ENCODE peak calls at places on chromosome 10, in five cellular contexts. R, X, M, F and H are unnamed samples.

GRCh38 chr10:68628576-68629127 is 68.5 kb downstream of the TET1 start:
- DNase-seq in F (peak), M (no peak), X (no peak), R (no peak), H (no peak)

GRCh38 chr10:124318811-124319210 is 99.9 kb downstream of the OAT start:
- DNase-seq in X (no peak), F (no peak), R (no peak), M (no peak), H (no peak)

GRCh38 chr10:48612241-48612943 is 7.5 kb upstream of the ARHGAP22 start:
- DNase-seq in M (no peak), X (no peak), F (no peak), R (no peak), H (no peak)

GRCh38 chr10:122877264-122877663 is 2.1 kb downstream of the FAM24B start:
- DNase-seq in X (no peak), R (no peak), M (no peak), F (no peak), H (no peak)

GRCh38 chr10:1290071-1290471 is 233.9 kb downstream of the WDR37 start:
- DNase-seq in M (no peak), F (no peak), X (no peak), R (no peak), H (no peak)

GRCh38 chr10:68526634-68527132 is 640 bp downstream of the SLC25A16 start:
- DNase-seq in R (no peak), F (no peak), M (no peak), X (no peak), H (no peak)

GRCh38 chr10:1026578-1026977 is 919 bp upstream of the IDI2 start:
- DNase-seq in M (no peak), X (no peak), F (no peak), R (no peak), H (no peak)

GRCh38 chr10:86673827-86674581 is 5.7 kb downstream of the LDB3 start:
- DNase-seq in M (no peak), X (no peak), F (no peak), R (no peak), H (no peak)

GRCh38 chr10:119139464-119140067 is 25.9 kb downstream of the SFXN4 start:
- DNase-seq in M (peak), X (peak), F (peak), R (no peak), H (peak)

GRCh38 chr10:102620138-102620591 is 24.1 kb upstream of the TRIM8 start:
- DNase-seq in M (no peak), R (no peak), X (no peak), F (no peak), H (no peak)